ENCODE peak calls at places on chromosomes 6 and 20, in five cellular contexts. One of them, this sample, is unnamed.

GRCh38 chr20:3889489-3890409 is 562 bp downstream of the PANK2 start:
- DNase-seq in GM12878: no peak
- DNase-seq in HepG2: peak
- DNase-seq in HEK293T: no peak
- DNase-seq in K562: peak
- DNase-seq in this sample: peak

GRCh38 chr20:34806255-34806654 is 19.2 kb downstream of the NCOA6 start:
- DNase-seq in HepG2: no peak
- DNase-seq in HEK293T: no peak
- DNase-seq in K562: no peak
- DNase-seq in GM12878: no peak
- DNase-seq in this sample: no peak

GRCh38 chr6:157527471-157527907 is 146.5 kb downstream of the ZDHHC14 start:
- DNase-seq in GM12878: peak
- DNase-seq in HEK293T: no peak
- DNase-seq in K562: no peak
- DNase-seq in HepG2: no peak
- DNase-seq in this sample: no peak

GRCh38 chr6:7254980-7255825 is 57.8 kb downstream of the SSR1 start:
- DNase-seq in K562: peak
- DNase-seq in HEK293T: no peak
- DNase-seq in GM12878: no peak
- DNase-seq in HepG2: no peak
- DNase-seq in this sample: no peak

GRCh38 chr20:42749548-42749947 is 440.2 kb downstream of the PTPRT start:
- DNase-seq in GM12878: no peak
- DNase-seq in K562: no peak
- DNase-seq in HEK293T: no peak
- DNase-seq in HepG2: no peak
- DNase-seq in this sample: no peak

GRCh38 chr20:47662483-47663353 is 122.6 kb downstream of the SULF2 start:
- DNase-seq in HEK293T: no peak
- DNase-seq in K562: no peak
- DNase-seq in GM12878: no peak
- DNase-seq in HepG2: no peak
- DNase-seq in this sample: no peak

GRCh38 chr6:105692630-105693212 is 289.8 kb upstream of the PREP start:
- DNase-seq in HEK293T: no peak
- DNase-seq in GM12878: no peak
- DNase-seq in HepG2: no peak
- DNase-seq in K562: no peak
- DNase-seq in this sample: no peak

GRCh38 chr6:112571886-112572285 is 224.8 kb downstream of the RFPL4B start:
- DNase-seq in GM12878: no peak
- DNase-seq in HepG2: no peak
- DNase-seq in K562: no peak
- DNase-seq in HEK293T: no peak
- DNase-seq in this sample: no peak

GRCh38 chr6:119497988-119498727 is 148.6 kb upstream of the MAN1A1 start:
- DNase-seq in HEK293T: no peak
- DNase-seq in GM12878: no peak
- DNase-seq in K562: peak
- DNase-seq in HepG2: peak
- DNase-seq in this sample: no peak

GRCh38 chr6:4941782-4942672 is 61.8 kb downstream of the RPP40 start:
- DNase-seq in HepG2: peak
- DNase-seq in HEK293T: no peak
- DNase-seq in K562: peak
- DNase-seq in GM12878: peak
- DNase-seq in this sample: no peak

GRCh38 chr6:17042422-17043147 is 59.3 kb upstream of the STMND1 start:
- DNase-seq in GM12878: no peak
- DNase-seq in K562: no peak
- DNase-seq in HEK293T: peak
- DNase-seq in HepG2: peak
- DNase-seq in this sample: peak

GRCh38 chr6:1485678-1486077 is 96.3 kb downstream of the FOXF2 start:
- DNase-seq in HEK293T: no peak
- DNase-seq in K562: no peak
- DNase-seq in HepG2: no peak
- DNase-seq in GM12878: no peak
- DNase-seq in this sample: no peak

GRCh38 chr6:11212625-11213024 is 19.8 kb downstream of the NEDD9 start:
- DNase-seq in HepG2: no peak
- DNase-seq in GM12878: no peak
- DNase-seq in HEK293T: no peak
- DNase-seq in K562: no peak
- DNase-seq in this sample: no peak

GRCh38 chr6:88238065-88238464 is 71.9 kb upstream of the CNR1 start:
- DNase-seq in HepG2: peak
- DNase-seq in GM12878: peak
- DNase-seq in HEK293T: peak
- DNase-seq in K562: peak
- DNase-seq in this sample: no peak

GRCh38 chr20:2237059-2237458 is 58.7 kb upstream of the TGM3 start:
- DNase-seq in GM12878: no peak
- DNase-seq in HEK293T: no peak
- DNase-seq in K562: no peak
- DNase-seq in HepG2: no peak
- DNase-seq in this sample: no peak

GRCh38 chr6:111952821-111953535 is 79.7 kb upstream of the FYN start:
- DNase-seq in GM12878: no peak
- DNase-seq in HEK293T: no peak
- DNase-seq in HepG2: no peak
- DNase-seq in K562: no peak
- DNase-seq in this sample: no peak

GRCh38 chr6:111677186-111677990 is 71.7 kb upstream of the TRAF3IP2 start:
- DNase-seq in GM12878: no peak
- DNase-seq in K562: no peak
- DNase-seq in HEK293T: no peak
- DNase-seq in HepG2: peak
- DNase-seq in this sample: no peak

GRCh38 chr6:26270903-26271639 is 93.9 kb upstream of the BTN3A2 start:
- DNase-seq in K562: no peak
- DNase-seq in GM12878: peak
- DNase-seq in HEK293T: no peak
- DNase-seq in HepG2: no peak
- DNase-seq in this sample: peak

GRCh38 chr6:138162104-138162946 is 586 bp downstream of the ARFGEF3 start:
- DNase-seq in K562: no peak
- DNase-seq in HEK293T: peak
- DNase-seq in GM12878: no peak
- DNase-seq in HepG2: no peak
- DNase-seq in this sample: peak

GRCh38 chr6:107248147-107248546 is 132.8 kb upstream of the BEND3 start:
- DNase-seq in HepG2: no peak
- DNase-seq in GM12878: no peak
- DNase-seq in K562: no peak
- DNase-seq in HEK293T: no peak
- DNase-seq in this sample: no peak

GRCh38 chr6:69422474-69422873 is 374.3 kb downstream of the LMBRD1 start:
- DNase-seq in GM12878: no peak
- DNase-seq in HEK293T: no peak
- DNase-seq in K562: no peak
- DNase-seq in HepG2: no peak
- DNase-seq in this sample: peak

GRCh38 chr6:108355890-108356289 is 61.0 kb downstream of the AFG1L start:
- DNase-seq in GM12878: no peak
- DNase-seq in K562: no peak
- DNase-seq in HEK293T: no peak
- DNase-seq in HepG2: no peak
- DNase-seq in this sample: no peak

GRCh38 chr6:3518356-3518841 is 61.5 kb upstream of the SLC22A23 start:
- DNase-seq in GM12878: no peak
- DNase-seq in K562: no peak
- DNase-seq in HepG2: peak
- DNase-seq in HEK293T: no peak
- DNase-seq in this sample: no peak

GRCh38 chr20:33348136-33348937 is 53.0 kb downstream of the CDK5RAP1 start:
- DNase-seq in HepG2: no peak
- DNase-seq in K562: no peak
- DNase-seq in GM12878: no peak
- DNase-seq in HEK293T: no peak
- DNase-seq in this sample: no peak

GRCh38 chr6:49552596-49552995 is 2.1 kb downstream of the C6orf141 start:
- DNase-seq in GM12878: no peak
- DNase-seq in K562: no peak
- DNase-seq in HEK293T: no peak
- DNase-seq in HepG2: no peak
- DNase-seq in this sample: no peak

GRCh38 chr6:26223213-26223612 is 136.0 kb downstream of the HFE start:
- DNase-seq in HEK293T: no peak
- DNase-seq in GM12878: no peak
- DNase-seq in HepG2: no peak
- DNase-seq in K562: no peak
- DNase-seq in this sample: no peak

GRCh38 chr6:119348308-119349040 is 1.1 kb downstream of the MAN1A1 start:
- DNase-seq in HEK293T: peak
- DNase-seq in HepG2: peak
- DNase-seq in K562: peak
- DNase-seq in GM12878: no peak
- DNase-seq in this sample: peak

GRCh38 chr20:709421-709820 is 33.8 kb upstream of the SCRT2 start:
- DNase-seq in HepG2: no peak
- DNase-seq in HEK293T: no peak
- DNase-seq in K562: no peak
- DNase-seq in GM12878: no peak
- DNase-seq in this sample: peak
- TF ChIP-seq FOXM1 in HepG2: no peak
- TF ChIP-seq FOXM1 in HEK293T: no peak
- TF ChIP-seq FOXM1 in K562: no peak
- TF ChIP-seq FOXM1 in GM12878: no peak
- TF ChIP-seq FOXM1 in this sample: no peak

GRCh38 chr20:18224968-18225568 is 63.3 kb upstream of the ZNF133 start:
- DNase-seq in K562: no peak
- DNase-seq in GM12878: no peak
- DNase-seq in HEK293T: peak
- DNase-seq in HepG2: peak
- DNase-seq in this sample: peak
- TF ChIP-seq FOXM1 in K562: no peak
- TF ChIP-seq FOXM1 in GM12878: no peak
- TF ChIP-seq FOXM1 in HEK293T: no peak
- TF ChIP-seq FOXM1 in HepG2: no peak
- TF ChIP-seq FOXM1 in this sample: no peak

GRCh38 chr6:44531447-44532015 is 144.0 kb downstream of the CDC5L start:
- DNase-seq in GM12878: no peak
- DNase-seq in HEK293T: no peak
- DNase-seq in HepG2: no peak
- DNase-seq in K562: no peak
- DNase-seq in this sample: no peak
- TF ChIP-seq FOXM1 in GM12878: no peak
- TF ChIP-seq FOXM1 in HEK293T: no peak
- TF ChIP-seq FOXM1 in HepG2: no peak
- TF ChIP-seq FOXM1 in K562: no peak
- TF ChIP-seq FOXM1 in this sample: no peak

DNA sequence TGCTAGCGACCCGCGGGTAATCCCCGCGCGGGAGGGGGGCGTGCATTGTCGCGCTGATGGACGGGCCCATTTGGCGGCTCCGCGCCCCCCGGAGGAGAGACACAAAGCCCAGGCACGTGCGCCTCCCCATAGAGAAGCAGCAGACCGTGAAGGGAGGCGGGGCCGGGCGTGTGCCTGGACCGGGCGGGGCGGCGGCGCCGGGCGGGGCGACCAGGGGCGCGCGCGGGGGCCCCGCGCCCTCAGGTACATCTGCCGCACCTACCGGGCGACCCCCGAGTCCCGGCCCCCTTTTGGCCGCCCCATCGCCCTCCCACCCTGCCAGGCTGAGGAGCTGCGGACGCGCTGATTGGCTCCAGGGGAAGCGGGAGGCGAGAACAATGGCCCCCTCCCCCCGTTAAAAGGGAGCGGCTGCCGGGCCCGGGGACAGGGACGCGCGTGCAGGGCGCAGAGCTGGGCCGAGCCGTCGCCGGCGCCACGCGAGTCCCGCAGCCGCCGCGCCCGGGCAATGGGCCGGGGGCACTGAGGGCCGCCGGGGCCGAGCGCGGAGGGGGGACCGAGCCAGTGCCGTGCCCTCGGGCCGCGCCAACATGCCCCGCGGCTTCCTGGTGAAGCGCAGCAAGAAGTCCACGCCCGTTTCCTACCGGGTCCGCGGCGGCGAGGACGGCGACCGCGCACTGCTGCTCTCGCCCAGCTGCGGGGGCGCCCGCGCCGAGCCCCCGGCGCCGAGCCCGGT is at the start of gene INSM1:
- DNase-seq in K562: no peak
- DNase-seq in HEK293T: peak
- DNase-seq in HepG2: no peak
- DNase-seq in GM12878: no peak
- DNase-seq in this sample: peak
- TF ChIP-seq FOXM1 in K562: no peak
- TF ChIP-seq FOXM1 in HEK293T: no peak
- TF ChIP-seq FOXM1 in HepG2: no peak
- TF ChIP-seq FOXM1 in GM12878: no peak
- TF ChIP-seq FOXM1 in this sample: no peak

GRCh38 chr20:24489193-24489592 is 19.8 kb downstream of the SYNDIG1 start:
- DNase-seq in HEK293T: no peak
- DNase-seq in K562: no peak
- DNase-seq in GM12878: no peak
- DNase-seq in HepG2: no peak
- DNase-seq in this sample: no peak

GRCh38 chr20:24488800-24489175 is 19.4 kb downstream of the SYNDIG1 start:
- DNase-seq in HEK293T: no peak
- DNase-seq in K562: no peak
- DNase-seq in GM12878: no peak
- DNase-seq in HepG2: no peak
- DNase-seq in this sample: no peak

GRCh38 chr20:24487240-24487639 is 17.8 kb downstream of the SYNDIG1 start:
- DNase-seq in GM12878: no peak
- DNase-seq in K562: no peak
- DNase-seq in HepG2: no peak
- DNase-seq in HEK293T: no peak
- DNase-seq in this sample: no peak

GRCh38 chr20:24487648-24488047 is 18.2 kb downstream of the SYNDIG1 start:
- DNase-seq in HepG2: no peak
- DNase-seq in HEK293T: no peak
- DNase-seq in K562: no peak
- DNase-seq in GM12878: no peak
- DNase-seq in this sample: no peak

DNA sequence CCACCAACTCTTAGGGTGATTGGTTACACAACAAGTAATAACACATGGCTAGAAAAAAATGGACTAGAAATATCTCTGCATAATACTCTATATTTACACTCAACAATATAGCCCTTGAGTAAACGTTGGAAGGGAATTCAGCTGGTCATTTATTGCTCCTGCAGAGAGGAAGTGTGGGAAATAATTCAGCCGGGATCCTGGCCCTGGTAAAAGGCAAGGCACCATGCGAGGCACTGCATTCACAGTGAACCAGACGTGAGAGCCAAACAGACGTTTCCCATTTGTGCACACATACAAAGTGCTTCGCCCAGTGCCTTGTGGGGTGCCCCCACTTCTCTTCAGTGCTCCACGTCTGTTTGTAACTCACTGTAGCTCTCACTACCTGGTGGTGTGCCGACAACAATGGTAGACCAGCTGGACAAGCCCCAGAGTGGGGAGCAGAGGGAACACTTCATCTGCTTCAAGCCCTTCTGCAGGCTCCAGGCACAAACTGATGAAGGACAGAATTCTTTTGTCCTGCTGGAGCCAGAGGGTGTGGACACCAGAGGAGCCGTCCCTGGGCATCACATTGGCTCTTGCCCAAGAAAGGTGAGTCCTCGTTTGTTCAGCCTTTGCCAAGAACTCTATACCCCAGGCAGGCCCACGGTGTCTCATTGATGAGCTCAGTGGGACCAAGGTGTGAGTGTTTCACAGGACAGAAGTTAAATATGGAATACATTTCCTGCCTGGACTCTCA is 18.8 kb downstream of the SYNDIG1 start:
- DNase-seq in HEK293T: no peak
- DNase-seq in K562: no peak
- DNase-seq in GM12878: no peak
- DNase-seq in HepG2: no peak
- DNase-seq in this sample: no peak
- TF ChIP-seq FOXM1 in HEK293T: no peak
- TF ChIP-seq FOXM1 in K562: no peak
- TF ChIP-seq FOXM1 in GM12878: no peak
- TF ChIP-seq FOXM1 in HepG2: no peak
- TF ChIP-seq FOXM1 in this sample: no peak

This sample was measured in SK-N-SH.